ENCODE peak calls at places on chromosomes 3 and 15, in five cellular contexts. One of them, this sample, is unnamed.

GRCh38 chr3:55484191-55484644 is 2.9 kb downstream of the WNT5A start:
- DNase-seq in stimulated activated naive CD8-positive, alpha-beta T cell treated with anti-CD3 and anti-CD28 coated beads, Interleukin-15, amount 100 ng/mL, for 72 hours: no peak
- DNase-seq in NCI-H2029: no peak
- DNase-seq in NCI-H146: no peak
- DNase-seq in H54: no peak
- DNase-seq in this sample: peak; percentile 47

GRCh38 chr3:37941608-37942540 is 48.7 kb upstream of the VILL start:
- DNase-seq in stimulated activated naive CD8-positive, alpha-beta T cell treated with anti-CD3 and anti-CD28 coated beads, Interleukin-15, amount 100 ng/mL, for 72 hours: no peak
- DNase-seq in NCI-H2029: no peak
- DNase-seq in NCI-H146: no peak
- DNase-seq in H54: no peak
- DNase-seq in this sample: no peak

GRCh38 chr3:87006844-87007439 is 16.0 kb upstream of the VGLL3 start:
- DNase-seq in stimulated activated naive CD8-positive, alpha-beta T cell treated with anti-CD3 and anti-CD28 coated beads, Interleukin-15, amount 100 ng/mL, for 72 hours: no peak
- DNase-seq in NCI-H2029: no peak
- DNase-seq in NCI-H146: no peak
- DNase-seq in H54: no peak
- DNase-seq in this sample: no peak

GRCh38 chr3:128424508-128425069 is 42.1 kb downstream of the DNAJB8 start:
- DNase-seq in stimulated activated naive CD8-positive, alpha-beta T cell treated with anti-CD3 and anti-CD28 coated beads, Interleukin-15, amount 100 ng/mL, for 72 hours: no peak
- DNase-seq in NCI-H2029: no peak
- DNase-seq in NCI-H146: no peak
- DNase-seq in H54: peak; percentile 74
- DNase-seq in this sample: no peak

GRCh38 chr3:94115482-94115881 is 52.6 kb downstream of the NSUN3 start:
- DNase-seq in stimulated activated naive CD8-positive, alpha-beta T cell treated with anti-CD3 and anti-CD28 coated beads, Interleukin-15, amount 100 ng/mL, for 72 hours: no peak
- DNase-seq in NCI-H2029: no peak
- DNase-seq in NCI-H146: no peak
- DNase-seq in H54: no peak
- DNase-seq in this sample: no peak

GRCh38 chr15:75721923-75722870 is 9.5 kb upstream of the CSPG4 start:
- DNase-seq in stimulated activated naive CD8-positive, alpha-beta T cell treated with anti-CD3 and anti-CD28 coated beads, Interleukin-15, amount 100 ng/mL, for 72 hours: no peak
- DNase-seq in NCI-H2029: no peak
- DNase-seq in NCI-H146: no peak
- DNase-seq in H54: no peak
- DNase-seq in this sample: no peak

GRCh38 chr15:76341366-76342045 is 4.9 kb downstream of the ISL2 start:
- DNase-seq in stimulated activated naive CD8-positive, alpha-beta T cell treated with anti-CD3 and anti-CD28 coated beads, Interleukin-15, amount 100 ng/mL, for 72 hours: peak; percentile 32
- DNase-seq in NCI-H2029: no peak
- DNase-seq in NCI-H146: no peak
- DNase-seq in H54: no peak
- DNase-seq in this sample: no peak

GRCh38 chr3:187767266-187768032 is 22.2 kb upstream of the BCL6 start:
- DNase-seq in stimulated activated naive CD8-positive, alpha-beta T cell treated with anti-CD3 and anti-CD28 coated beads, Interleukin-15, amount 100 ng/mL, for 72 hours: no peak
- DNase-seq in NCI-H2029: no peak
- DNase-seq in NCI-H146: no peak
- DNase-seq in H54: no peak
- DNase-seq in this sample: no peak

GRCh38 chr3:109050591-109051167 is 67.3 kb downstream of the MORC1 start:
- DNase-seq in stimulated activated naive CD8-positive, alpha-beta T cell treated with anti-CD3 and anti-CD28 coated beads, Interleukin-15, amount 100 ng/mL, for 72 hours: peak; percentile 5
- DNase-seq in NCI-H2029: no peak
- DNase-seq in NCI-H146: peak; percentile 11
- DNase-seq in H54: peak; percentile 12
- DNase-seq in this sample: no peak

GRCh38 chr3:161409069-161409468 is 37.8 kb upstream of the SPTSSB start:
- DNase-seq in stimulated activated naive CD8-positive, alpha-beta T cell treated with anti-CD3 and anti-CD28 coated beads, Interleukin-15, amount 100 ng/mL, for 72 hours: no peak
- DNase-seq in NCI-H2029: no peak
- DNase-seq in NCI-H146: peak; percentile 70
- DNase-seq in H54: no peak
- DNase-seq in this sample: no peak

GRCh38 chr15:28915935-28916334 is 30.2 kb downstream of the APBA2 start:
- DNase-seq in stimulated activated naive CD8-positive, alpha-beta T cell treated with anti-CD3 and anti-CD28 coated beads, Interleukin-15, amount 100 ng/mL, for 72 hours: no peak
- DNase-seq in NCI-H2029: no peak
- DNase-seq in NCI-H146: no peak
- DNase-seq in H54: no peak
- DNase-seq in this sample: no peak

GRCh38 chr15:98616397-98616796 is 31.9 kb upstream of the IGF1R start:
- DNase-seq in stimulated activated naive CD8-positive, alpha-beta T cell treated with anti-CD3 and anti-CD28 coated beads, Interleukin-15, amount 100 ng/mL, for 72 hours: no peak
- DNase-seq in NCI-H2029: no peak
- DNase-seq in NCI-H146: no peak
- DNase-seq in H54: no peak
- DNase-seq in this sample: no peak

GRCh38 chr3:115272036-115272824 is 125.1 kb upstream of the ZBTB20 start:
- DNase-seq in stimulated activated naive CD8-positive, alpha-beta T cell treated with anti-CD3 and anti-CD28 coated beads, Interleukin-15, amount 100 ng/mL, for 72 hours: no peak
- DNase-seq in NCI-H2029: peak; percentile 18
- DNase-seq in NCI-H146: peak; percentile 98
- DNase-seq in H54: no peak
- DNase-seq in this sample: no peak

GRCh38 chr15:39661776-39662175 is 80.9 kb downstream of the THBS1 start:
- DNase-seq in stimulated activated naive CD8-positive, alpha-beta T cell treated with anti-CD3 and anti-CD28 coated beads, Interleukin-15, amount 100 ng/mL, for 72 hours: no peak
- DNase-seq in NCI-H2029: no peak
- DNase-seq in NCI-H146: no peak
- DNase-seq in H54: no peak
- DNase-seq in this sample: no peak

GRCh38 chr3:48301814-48302194 is 31.7 kb downstream of the SPINK8 start:
- DNase-seq in stimulated activated naive CD8-positive, alpha-beta T cell treated with anti-CD3 and anti-CD28 coated beads, Interleukin-15, amount 100 ng/mL, for 72 hours: no peak
- DNase-seq in NCI-H2029: no peak
- DNase-seq in NCI-H146: peak; percentile 43
- DNase-seq in H54: peak; percentile 17
- DNase-seq in this sample: no peak

GRCh38 chr3:77859131-77859530 is 819.2 kb downstream of the ROBO2 start:
- DNase-seq in stimulated activated naive CD8-positive, alpha-beta T cell treated with anti-CD3 and anti-CD28 coated beads, Interleukin-15, amount 100 ng/mL, for 72 hours: no peak
- DNase-seq in NCI-H2029: no peak
- DNase-seq in NCI-H146: no peak
- DNase-seq in H54: no peak
- DNase-seq in this sample: no peak

GRCh38 chr3:119731545-119732343 is 28.9 kb downstream of the CFAP91 start:
- DNase-seq in stimulated activated naive CD8-positive, alpha-beta T cell treated with anti-CD3 and anti-CD28 coated beads, Interleukin-15, amount 100 ng/mL, for 72 hours: no peak
- DNase-seq in NCI-H2029: no peak
- DNase-seq in NCI-H146: no peak
- DNase-seq in H54: no peak
- DNase-seq in this sample: no peak

GRCh38 chr3:122913539-122914100 is 113.9 kb downstream of the SEMA5B start:
- DNase-seq in stimulated activated naive CD8-positive, alpha-beta T cell treated with anti-CD3 and anti-CD28 coated beads, Interleukin-15, amount 100 ng/mL, for 72 hours: no peak
- DNase-seq in NCI-H2029: no peak
- DNase-seq in NCI-H146: no peak
- DNase-seq in H54: no peak
- DNase-seq in this sample: peak; percentile 14

GRCh38 chr3:57029924-57030323 is 30.5 kb upstream of the SPATA12 start:
- DNase-seq in stimulated activated naive CD8-positive, alpha-beta T cell treated with anti-CD3 and anti-CD28 coated beads, Interleukin-15, amount 100 ng/mL, for 72 hours: no peak
- DNase-seq in NCI-H2029: peak; percentile 26
- DNase-seq in NCI-H146: no peak
- DNase-seq in H54: no peak
- DNase-seq in this sample: no peak

GRCh38 chr3:32575451-32575850 is 4.8 kb upstream of the DYNC1LI1 start:
- DNase-seq in stimulated activated naive CD8-positive, alpha-beta T cell treated with anti-CD3 and anti-CD28 coated beads, Interleukin-15, amount 100 ng/mL, for 72 hours: no peak
- DNase-seq in NCI-H2029: no peak
- DNase-seq in NCI-H146: no peak
- DNase-seq in H54: no peak
- DNase-seq in this sample: no peak

GRCh38 chr3:48428088-48428862 is 1.6 kb downstream of the PLXNB1 start:
- DNase-seq in stimulated activated naive CD8-positive, alpha-beta T cell treated with anti-CD3 and anti-CD28 coated beads, Interleukin-15, amount 100 ng/mL, for 72 hours: no peak
- DNase-seq in NCI-H2029: no peak
- DNase-seq in NCI-H146: peak; percentile 56
- DNase-seq in H54: no peak
- DNase-seq in this sample: no peak

GRCh38 chr3:57974796-57975388 is 33.3 kb upstream of the FLNB start:
- DNase-seq in stimulated activated naive CD8-positive, alpha-beta T cell treated with anti-CD3 and anti-CD28 coated beads, Interleukin-15, amount 100 ng/mL, for 72 hours: no peak
- DNase-seq in NCI-H2029: no peak
- DNase-seq in NCI-H146: no peak
- DNase-seq in H54: peak; percentile 67
- DNase-seq in this sample: peak; percentile 61

GRCh38 chr15:62163847-62164499 is 1.1 kb downstream of the C2CD4B start:
- DNase-seq in stimulated activated naive CD8-positive, alpha-beta T cell treated with anti-CD3 and anti-CD28 coated beads, Interleukin-15, amount 100 ng/mL, for 72 hours: peak; percentile 4
- DNase-seq in NCI-H2029: no peak
- DNase-seq in NCI-H146: peak; percentile 54
- DNase-seq in H54: no peak
- DNase-seq in this sample: no peak

GRCh38 chr3:182879031-182879611 is 85.8 kb downstream of the ATP11B start:
- DNase-seq in stimulated activated naive CD8-positive, alpha-beta T cell treated with anti-CD3 and anti-CD28 coated beads, Interleukin-15, amount 100 ng/mL, for 72 hours: no peak
- DNase-seq in NCI-H2029: no peak
- DNase-seq in NCI-H146: no peak
- DNase-seq in H54: no peak
- DNase-seq in this sample: no peak

GRCh38 chr3:126715432-126715831 is 11.4 kb downstream of the CHCHD6 start:
- DNase-seq in stimulated activated naive CD8-positive, alpha-beta T cell treated with anti-CD3 and anti-CD28 coated beads, Interleukin-15, amount 100 ng/mL, for 72 hours: no peak
- DNase-seq in NCI-H2029: no peak
- DNase-seq in NCI-H146: no peak
- DNase-seq in H54: no peak
- DNase-seq in this sample: no peak

GRCh38 chr15:61997786-61998185 is 62.5 kb downstream of the VPS13C start:
- DNase-seq in stimulated activated naive CD8-positive, alpha-beta T cell treated with anti-CD3 and anti-CD28 coated beads, Interleukin-15, amount 100 ng/mL, for 72 hours: no peak
- DNase-seq in NCI-H2029: no peak
- DNase-seq in NCI-H146: no peak
- DNase-seq in H54: no peak
- DNase-seq in this sample: no peak

GRCh38 chr3:110903771-110904532 is 167.7 kb upstream of the NECTIN3 start:
- DNase-seq in stimulated activated naive CD8-positive, alpha-beta T cell treated with anti-CD3 and anti-CD28 coated beads, Interleukin-15, amount 100 ng/mL, for 72 hours: no peak
- DNase-seq in NCI-H2029: no peak
- DNase-seq in NCI-H146: no peak
- DNase-seq in H54: no peak
- DNase-seq in this sample: no peak

GRCh38 chr15:76953913-76954312 is 22.4 kb downstream of the RCN2 start:
- DNase-seq in stimulated activated naive CD8-positive, alpha-beta T cell treated with anti-CD3 and anti-CD28 coated beads, Interleukin-15, amount 100 ng/mL, for 72 hours: no peak
- DNase-seq in NCI-H2029: no peak
- DNase-seq in NCI-H146: no peak
- DNase-seq in H54: no peak
- DNase-seq in this sample: no peak

GRCh38 chr15:74378853-74379252 is 11.4 kb upstream of the CYP11A1 start:
- DNase-seq in stimulated activated naive CD8-positive, alpha-beta T cell treated with anti-CD3 and anti-CD28 coated beads, Interleukin-15, amount 100 ng/mL, for 72 hours: no peak
- DNase-seq in NCI-H2029: no peak
- DNase-seq in NCI-H146: no peak
- DNase-seq in H54: no peak
- DNase-seq in this sample: no peak

GRCh38 chr3:5054098-5054497 is 68.0 kb upstream of the ARL8B start:
- DNase-seq in stimulated activated naive CD8-positive, alpha-beta T cell treated with anti-CD3 and anti-CD28 coated beads, Interleukin-15, amount 100 ng/mL, for 72 hours: no peak
- DNase-seq in NCI-H2029: no peak
- DNase-seq in NCI-H146: no peak
- DNase-seq in H54: no peak
- DNase-seq in this sample: no peak

GRCh38 chr15:26632500-26632899 is 140.4 kb downstream of the GABRB3 start:
- DNase-seq in stimulated activated naive CD8-positive, alpha-beta T cell treated with anti-CD3 and anti-CD28 coated beads, Interleukin-15, amount 100 ng/mL, for 72 hours: no peak
- DNase-seq in NCI-H2029: no peak
- DNase-seq in NCI-H146: no peak
- DNase-seq in H54: no peak
- DNase-seq in this sample: no peak

This sample was measured in 8988T.